ENCODE peak calls at places on chromosomes 6 and 20, in eight cellular contexts. One of them, this sample, is unnamed.

GRCh38 chr6:21691685-21692346 is 98.3 kb downstream of the SOX4 start:
- DNase-seq in SK-N-SH: no peak
- DNase-seq in fibroblast of lung: no peak
- DNase-seq in A549: no peak
- DNase-seq in CD8-positive, alpha-beta T cell: no peak
- DNase-seq in gastrocnemius medialis: no peak
- DNase-seq in endothelial cell of umbilical vein: no peak
- DNase-seq in left ventricle myocardium inferior: no peak
- DNase-seq in this sample: no peak

GRCh38 chr20:50110141-50111047 is 2.6 kb downstream of the UBE2V1 start:
- DNase-seq in endothelial cell of umbilical vein: peak; percentile 83
- DNase-seq in CD8-positive, alpha-beta T cell: peak; percentile 50
- DNase-seq in A549: no peak
- DNase-seq in fibroblast of lung: no peak
- DNase-seq in gastrocnemius medialis: no peak
- DNase-seq in left ventricle myocardium inferior: no peak
- DNase-seq in SK-N-SH: no peak
- DNase-seq in this sample: no peak

GRCh38 chr6:2351807-2352431 is 106.5 kb upstream of the GMDS start:
- DNase-seq in gastrocnemius medialis: no peak
- DNase-seq in SK-N-SH: no peak
- DNase-seq in endothelial cell of umbilical vein: no peak
- DNase-seq in left ventricle myocardium inferior: no peak
- DNase-seq in fibroblast of lung: peak; percentile 72
- DNase-seq in A549: no peak
- DNase-seq in CD8-positive, alpha-beta T cell: no peak
- DNase-seq in this sample: no peak

GRCh38 chr20:38171301-38172010 is 6.4 kb upstream of the TGM2 start:
- DNase-seq in left ventricle myocardium inferior: no peak
- DNase-seq in SK-N-SH: no peak
- DNase-seq in fibroblast of lung: no peak
- DNase-seq in CD8-positive, alpha-beta T cell: no peak
- DNase-seq in endothelial cell of umbilical vein: no peak
- DNase-seq in gastrocnemius medialis: no peak
- DNase-seq in A549: no peak
- DNase-seq in this sample: no peak

GRCh38 chr6:31821301-31822037 is 6.1 kb upstream of the HSPA1B start:
- DNase-seq in gastrocnemius medialis: peak; percentile 67
- DNase-seq in A549: peak; percentile 30
- DNase-seq in fibroblast of lung: peak; percentile 39
- DNase-seq in CD8-positive, alpha-beta T cell: peak; percentile 51
- DNase-seq in left ventricle myocardium inferior: peak; percentile 81
- DNase-seq in SK-N-SH: peak; percentile 62
- DNase-seq in endothelial cell of umbilical vein: peak; percentile 69
- DNase-seq in this sample: peak; percentile 92

GRCh38 chr6:166626177-166627038 is 643 bp downstream of the RPS6KA2 start:
- DNase-seq in gastrocnemius medialis: no peak
- DNase-seq in CD8-positive, alpha-beta T cell: peak; percentile 36
- DNase-seq in fibroblast of lung: peak; percentile 55
- DNase-seq in endothelial cell of umbilical vein: peak; percentile 60
- DNase-seq in A549: no peak
- DNase-seq in SK-N-SH: peak; percentile 64
- DNase-seq in left ventricle myocardium inferior: no peak
- DNase-seq in this sample: peak; percentile 59

GRCh38 chr6:47057830-47058540 is 15.9 kb upstream of the ADGRF1 start:
- DNase-seq in gastrocnemius medialis: no peak
- DNase-seq in endothelial cell of umbilical vein: no peak
- DNase-seq in fibroblast of lung: no peak
- DNase-seq in CD8-positive, alpha-beta T cell: no peak
- DNase-seq in left ventricle myocardium inferior: no peak
- DNase-seq in SK-N-SH: no peak
- DNase-seq in A549: no peak
- DNase-seq in this sample: no peak

GRCh38 chr6:26437550-26437949 is 2.8 kb upstream of the BTN3A3 start:
- DNase-seq in left ventricle myocardium inferior: no peak
- DNase-seq in endothelial cell of umbilical vein: no peak
- DNase-seq in gastrocnemius medialis: no peak
- DNase-seq in SK-N-SH: no peak
- DNase-seq in CD8-positive, alpha-beta T cell: no peak
- DNase-seq in A549: no peak
- DNase-seq in fibroblast of lung: no peak
- DNase-seq in this sample: no peak

GRCh38 chr20:39421571-39422099 is 459.5 kb downstream of the DHX35 start:
- DNase-seq in gastrocnemius medialis: no peak
- DNase-seq in left ventricle myocardium inferior: no peak
- DNase-seq in endothelial cell of umbilical vein: no peak
- DNase-seq in CD8-positive, alpha-beta T cell: no peak
- DNase-seq in SK-N-SH: no peak
- DNase-seq in fibroblast of lung: no peak
- DNase-seq in A549: no peak
- DNase-seq in this sample: no peak

GRCh38 chr6:125983246-125983945 is 2.9 kb upstream of the TRMT11 start:
- DNase-seq in fibroblast of lung: peak; percentile 85
- DNase-seq in A549: no peak
- DNase-seq in CD8-positive, alpha-beta T cell: no peak
- DNase-seq in endothelial cell of umbilical vein: peak; percentile 18
- DNase-seq in gastrocnemius medialis: no peak
- DNase-seq in left ventricle myocardium inferior: no peak
- DNase-seq in SK-N-SH: no peak
- DNase-seq in this sample: no peak

GRCh38 chr20:62065669-62066338 is at the start of gene TAF4:
- DNase-seq in endothelial cell of umbilical vein: peak; percentile 58
- DNase-seq in left ventricle myocardium inferior: peak; percentile 75
- DNase-seq in fibroblast of lung: peak; percentile 68
- DNase-seq in gastrocnemius medialis: peak; percentile 68
- DNase-seq in A549: peak; percentile 85
- DNase-seq in CD8-positive, alpha-beta T cell: peak; percentile 75
- DNase-seq in SK-N-SH: peak; percentile 100
- DNase-seq in this sample: peak; percentile 93

GRCh38 chr20:39661833-39662232 is 699.7 kb downstream of the DHX35 start:
- DNase-seq in A549: no peak
- DNase-seq in left ventricle myocardium inferior: no peak
- DNase-seq in SK-N-SH: no peak
- DNase-seq in fibroblast of lung: peak; percentile 7
- DNase-seq in endothelial cell of umbilical vein: peak; percentile 7
- DNase-seq in gastrocnemius medialis: no peak
- DNase-seq in CD8-positive, alpha-beta T cell: no peak
- DNase-seq in this sample: no peak

GRCh38 chr6:63862486-63863198 is 227.0 kb downstream of the PHF3 start:
- DNase-seq in A549: no peak
- DNase-seq in left ventricle myocardium inferior: no peak
- DNase-seq in SK-N-SH: no peak
- DNase-seq in endothelial cell of umbilical vein: no peak
- DNase-seq in gastrocnemius medialis: no peak
- DNase-seq in fibroblast of lung: peak; percentile 28
- DNase-seq in CD8-positive, alpha-beta T cell: no peak
- DNase-seq in this sample: no peak

GRCh38 chr6:113763883-113764282 is 93.3 kb upstream of the MARCKS start:
- DNase-seq in endothelial cell of umbilical vein: peak; percentile 80
- DNase-seq in SK-N-SH: no peak
- DNase-seq in A549: peak; percentile 10
- DNase-seq in fibroblast of lung: peak; percentile 53
- DNase-seq in gastrocnemius medialis: no peak
- DNase-seq in CD8-positive, alpha-beta T cell: no peak
- DNase-seq in left ventricle myocardium inferior: no peak
- DNase-seq in this sample: no peak

GRCh38 chr6:156013155-156013554 is 557.5 kb upstream of the NOX3 start:
- DNase-seq in A549: no peak
- DNase-seq in gastrocnemius medialis: no peak
- DNase-seq in fibroblast of lung: no peak
- DNase-seq in endothelial cell of umbilical vein: peak; percentile 50
- DNase-seq in left ventricle myocardium inferior: no peak
- DNase-seq in CD8-positive, alpha-beta T cell: no peak
- DNase-seq in SK-N-SH: no peak
- DNase-seq in this sample: no peak

GRCh38 chr6:18389479-18389878 is 2.3 kb downstream of the RNF144B start:
- DNase-seq in SK-N-SH: no peak
- DNase-seq in A549: no peak
- DNase-seq in gastrocnemius medialis: no peak
- DNase-seq in left ventricle myocardium inferior: no peak
- DNase-seq in CD8-positive, alpha-beta T cell: no peak
- DNase-seq in fibroblast of lung: peak; percentile 53
- DNase-seq in endothelial cell of umbilical vein: peak; percentile 54
- DNase-seq in this sample: no peak

GRCh38 chr6:15588966-15589634 is 73.7 kb downstream of the DTNBP1 start:
- DNase-seq in left ventricle myocardium inferior: no peak
- DNase-seq in A549: no peak
- DNase-seq in endothelial cell of umbilical vein: no peak
- DNase-seq in SK-N-SH: no peak
- DNase-seq in fibroblast of lung: peak; percentile 68
- DNase-seq in CD8-positive, alpha-beta T cell: no peak
- DNase-seq in gastrocnemius medialis: no peak
- DNase-seq in this sample: no peak

GRCh38 chr20:57211949-57212889 is 54.2 kb downstream of the BMP7 start:
- DNase-seq in A549: peak; percentile 89
- DNase-seq in left ventricle myocardium inferior: peak; percentile 41
- DNase-seq in SK-N-SH: no peak
- DNase-seq in gastrocnemius medialis: peak; percentile 31
- DNase-seq in endothelial cell of umbilical vein: no peak
- DNase-seq in CD8-positive, alpha-beta T cell: no peak
- DNase-seq in fibroblast of lung: peak; percentile 67
- DNase-seq in this sample: peak; percentile 85

GRCh38 chr6:90000864-90001731 is 106.8 kb downstream of the GJA10 start:
- DNase-seq in fibroblast of lung: peak; percentile 36
- DNase-seq in A549: no peak
- DNase-seq in endothelial cell of umbilical vein: peak; percentile 6
- DNase-seq in CD8-positive, alpha-beta T cell: no peak
- DNase-seq in SK-N-SH: no peak
- DNase-seq in left ventricle myocardium inferior: no peak
- DNase-seq in gastrocnemius medialis: no peak
- DNase-seq in this sample: no peak

GRCh38 chr20:63224272-63225081 is 8.5 kb upstream of the YTHDF1 start:
- DNase-seq in endothelial cell of umbilical vein: no peak
- DNase-seq in fibroblast of lung: peak; percentile 51
- DNase-seq in CD8-positive, alpha-beta T cell: no peak
- DNase-seq in SK-N-SH: peak; percentile 78
- DNase-seq in gastrocnemius medialis: no peak
- DNase-seq in left ventricle myocardium inferior: peak; percentile 60
- DNase-seq in A549: peak; percentile 60
- DNase-seq in this sample: peak; percentile 52

GRCh38 chr6:107202876-107203468 is 87.7 kb upstream of the BEND3 start:
- DNase-seq in left ventricle myocardium inferior: no peak
- DNase-seq in CD8-positive, alpha-beta T cell: no peak
- DNase-seq in fibroblast of lung: no peak
- DNase-seq in gastrocnemius medialis: no peak
- DNase-seq in endothelial cell of umbilical vein: no peak
- DNase-seq in A549: no peak
- DNase-seq in SK-N-SH: no peak
- DNase-seq in this sample: no peak

GRCh38 chr6:78436335-78436734 is 431.0 kb upstream of the IRAK1BP1 start:
- DNase-seq in gastrocnemius medialis: no peak
- DNase-seq in A549: no peak
- DNase-seq in left ventricle myocardium inferior: no peak
- DNase-seq in SK-N-SH: no peak
- DNase-seq in CD8-positive, alpha-beta T cell: no peak
- DNase-seq in endothelial cell of umbilical vein: peak; percentile 43
- DNase-seq in fibroblast of lung: peak; percentile 34
- DNase-seq in this sample: no peak

GRCh38 chr6:16059496-16059895 is 69.4 kb upstream of the MYLIP start:
- DNase-seq in SK-N-SH: no peak
- DNase-seq in fibroblast of lung: no peak
- DNase-seq in A549: no peak
- DNase-seq in gastrocnemius medialis: no peak
- DNase-seq in endothelial cell of umbilical vein: no peak
- DNase-seq in left ventricle myocardium inferior: no peak
- DNase-seq in CD8-positive, alpha-beta T cell: no peak
- DNase-seq in this sample: no peak

GRCh38 chr6:98041921-98042320 is 758.9 kb upstream of the MMS22L start:
- DNase-seq in A549: no peak
- DNase-seq in gastrocnemius medialis: no peak
- DNase-seq in CD8-positive, alpha-beta T cell: no peak
- DNase-seq in endothelial cell of umbilical vein: no peak
- DNase-seq in SK-N-SH: peak; percentile 52
- DNase-seq in left ventricle myocardium inferior: no peak
- DNase-seq in fibroblast of lung: no peak
- DNase-seq in this sample: no peak
- H3K27ac ChIP-seq in A549: no peak overlapping the region
- H3K27ac ChIP-seq in gastrocnemius medialis: no peak overlapping the region
- H3K27ac ChIP-seq in CD8-positive, alpha-beta T cell: no peak overlapping the region
- H3K27ac ChIP-seq in endothelial cell of umbilical vein: no peak overlapping the region
- H3K27ac ChIP-seq in SK-N-SH: peak overlapping the region; percentile 95
- H3K27ac ChIP-seq in left ventricle myocardium inferior: no peak overlapping the region
- H3K27ac ChIP-seq in fibroblast of lung: no peak overlapping the region
- H3K27ac ChIP-seq in this sample: no peak overlapping the region

DNA sequence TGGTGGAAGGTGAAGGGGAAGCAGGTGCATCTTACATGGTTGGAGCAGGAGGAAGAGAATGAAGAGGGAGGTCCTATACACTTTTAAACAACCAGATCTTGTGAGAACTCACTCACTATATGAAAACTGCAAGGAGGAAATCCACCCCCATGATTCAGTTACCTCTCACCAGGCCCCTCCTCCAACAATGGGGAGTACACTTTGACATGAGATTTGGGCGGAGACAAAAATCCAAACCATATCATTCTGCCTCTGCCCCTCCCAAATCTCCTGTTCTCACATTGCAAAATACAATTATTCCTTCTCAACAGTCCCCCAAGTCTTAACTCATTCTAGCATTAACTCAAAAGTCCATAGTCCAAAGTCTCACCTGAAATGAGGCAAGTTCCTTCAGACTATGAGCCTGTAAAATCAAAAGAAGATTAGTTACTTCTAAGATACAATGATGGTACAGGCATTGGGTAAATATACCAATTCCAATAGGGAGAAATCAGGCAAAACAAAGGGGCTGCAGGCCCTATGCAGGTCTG is 60.5 kb downstream of the EDN1 start:
- DNase-seq in gastrocnemius medialis: no peak
- DNase-seq in CD8-positive, alpha-beta T cell: no peak
- DNase-seq in fibroblast of lung: no peak
- DNase-seq in A549: no peak
- DNase-seq in left ventricle myocardium inferior: no peak
- DNase-seq in endothelial cell of umbilical vein: no peak
- DNase-seq in SK-N-SH: no peak
- DNase-seq in this sample: no peak
- H3K27ac ChIP-seq in gastrocnemius medialis: no peak overlapping the region
- H3K27ac ChIP-seq in CD8-positive, alpha-beta T cell: no peak overlapping the region
- H3K27ac ChIP-seq in fibroblast of lung: no peak overlapping the region
- H3K27ac ChIP-seq in A549: peak overlapping the region; percentile 85
- H3K27ac ChIP-seq in left ventricle myocardium inferior: no peak overlapping the region
- H3K27ac ChIP-seq in endothelial cell of umbilical vein: no peak overlapping the region
- H3K27ac ChIP-seq in SK-N-SH: no peak overlapping the region
- H3K27ac ChIP-seq in this sample: peak overlapping the region; percentile 15

GRCh38 chr6:27811383-27811782 is 100.8 kb downstream of the OR2B2 start:
- DNase-seq in left ventricle myocardium inferior: no peak
- DNase-seq in A549: no peak
- DNase-seq in SK-N-SH: no peak
- DNase-seq in endothelial cell of umbilical vein: no peak
- DNase-seq in CD8-positive, alpha-beta T cell: no peak
- DNase-seq in gastrocnemius medialis: no peak
- DNase-seq in fibroblast of lung: no peak
- DNase-seq in this sample: no peak
- H3K27ac ChIP-seq in left ventricle myocardium inferior: no peak overlapping the region
- H3K27ac ChIP-seq in A549: peak overlapping the region; percentile 83
- H3K27ac ChIP-seq in SK-N-SH: peak overlapping the region; percentile 99
- H3K27ac ChIP-seq in endothelial cell of umbilical vein: no peak overlapping the region
- H3K27ac ChIP-seq in CD8-positive, alpha-beta T cell: no peak overlapping the region
- H3K27ac ChIP-seq in gastrocnemius medialis: no peak overlapping the region
- H3K27ac ChIP-seq in fibroblast of lung: no peak overlapping the region
- H3K27ac ChIP-seq in this sample: no peak overlapping the region

DNA sequence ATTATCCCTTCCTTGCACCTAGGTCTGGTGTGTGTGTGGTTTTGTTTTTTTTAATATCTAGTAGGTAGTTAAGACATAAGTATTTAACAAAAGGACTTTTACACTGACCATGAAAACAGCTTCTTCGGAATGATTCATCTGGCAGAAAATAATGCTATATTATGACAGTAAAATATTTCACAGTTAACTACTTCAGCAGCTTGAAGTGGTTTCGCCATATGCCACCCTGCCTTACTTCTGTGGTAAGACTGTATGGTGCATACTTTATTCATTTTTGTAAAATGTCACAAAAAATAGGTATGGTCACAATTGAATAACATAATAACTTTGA is 868 bp upstream of the PTPRK start:
- DNase-seq in A549: no peak
- DNase-seq in CD8-positive, alpha-beta T cell: no peak
- DNase-seq in SK-N-SH: no peak
- DNase-seq in fibroblast of lung: peak; percentile 69
- DNase-seq in endothelial cell of umbilical vein: no peak
- DNase-seq in gastrocnemius medialis: no peak
- DNase-seq in left ventricle myocardium inferior: no peak
- DNase-seq in this sample: no peak
- H3K27ac ChIP-seq in A549: peak overlapping the region; percentile 94
- H3K27ac ChIP-seq in CD8-positive, alpha-beta T cell: no peak overlapping the region
- H3K27ac ChIP-seq in SK-N-SH: peak overlapping the region; percentile 69
- H3K27ac ChIP-seq in fibroblast of lung: peak overlapping the region; percentile 92
- H3K27ac ChIP-seq in endothelial cell of umbilical vein: peak overlapping the region; percentile 98
- H3K27ac ChIP-seq in gastrocnemius medialis: peak overlapping the region; percentile 97
- H3K27ac ChIP-seq in left ventricle myocardium inferior: peak overlapping the region; percentile 97
- H3K27ac ChIP-seq in this sample: peak overlapping the region; percentile 19

This sample was measured in aorta.